ENCODE peak calls at places on chromosome 5, in eight cellular contexts. T is fibroblast of mammary gland, Z is Peyer's patch, O is foreskin keratinocyte, G is GM06990, K is suprapubic skin, F is cardiac fibroblast, V is choroid plexus epithelial cell. L is an unnamed sample.

GRCh38 chr5:922041-922744 is 29.5 kb downstream of the TRIP13 start:
- DNase-seq in T (no peak), Z (no peak), O (no peak), G (no peak), K (no peak), F (no peak), V (no peak), L (no peak)

GRCh38 chr5:169811680-169812079 is 168.6 kb downstream of the INSYN2B start:
- DNase-seq in T (no peak), Z (no peak), O (no peak), G (no peak), K (no peak), F (no peak), V (peak; percentile 23), L (no peak)

GRCh38 chr5:175032741-175033151 is 308.4 kb downstream of the MSX2 start:
- DNase-seq in T (no peak), Z (no peak), O (no peak), G (no peak), K (no peak), F (no peak), V (no peak), L (no peak)

GRCh38 chr5:33994845-33995244 is 10.4 kb upstream of the SLC45A2 start:
- DNase-seq in T (peak; percentile 76), Z (no peak), O (peak; percentile 20), G (no peak), K (no peak), F (peak; percentile 68), V (peak; percentile 69), L (no peak)

GRCh38 chr5:139794067-139794846 is 1.4 kb upstream of the PSD2 start:
- DNase-seq in T (no peak), Z (no peak), O (no peak), G (no peak), K (no peak), F (no peak), V (no peak), L (no peak)

GRCh38 chr5:139642891-139643871 is 5.0 kb upstream of the CXXC5 start:
- DNase-seq in T (no peak), Z (peak; percentile 89), O (no peak), G (no peak), K (peak; percentile 78), F (no peak), V (no peak), L (no peak)

GRCh38 chr5:41465493-41466171 is 44.8 kb downstream of the PLCXD3 start:
- DNase-seq in T (peak; percentile 58), Z (no peak), O (no peak), G (peak; percentile 18), K (no peak), F (peak; percentile 53), V (peak; percentile 4), L (no peak)

GRCh38 chr5:181060231-181060590 is 20.1 kb downstream of the BTNL9 start:
- DNase-seq in T (no peak), Z (no peak), O (no peak), G (no peak), K (peak; percentile 28), F (no peak), V (no peak), L (no peak)

GRCh38 chr5:11182441-11183080 is 421.5 kb upstream of the DAP start:
- DNase-seq in T (peak; percentile 39), Z (no peak), O (peak; percentile 4), G (no peak), K (no peak), F (peak; percentile 56), V (peak; percentile 53), L (peak; percentile 30)

GRCh38 chr5:82165740-82166530 is 112.2 kb downstream of the RPS23 start:
- DNase-seq in T (peak; percentile 98), Z (no peak), O (peak; percentile 91), G (no peak), K (no peak), F (peak; percentile 97), V (peak; percentile 99), L (peak; percentile 48)

GRCh38 chr5:4335078-4335477 is 739.4 kb downstream of the IRX1 start:
- DNase-seq in T (no peak), Z (no peak), O (no peak), G (no peak), K (no peak), F (no peak), V (no peak), L (no peak)

GRCh38 chr5:54844905-54845566 is 140.4 kb downstream of the ESM1 start:
- DNase-seq in T (peak; percentile 72), Z (no peak), O (peak; percentile 24), G (no peak), K (no peak), F (peak; percentile 83), V (peak; percentile 83), L (no peak)

GRCh38 chr5:9363026-9363793 is 182.7 kb downstream of the SEMA5A start:
- DNase-seq in T (no peak), Z (no peak), O (no peak), G (peak; percentile 55), K (no peak), F (peak; percentile 5), V (peak; percentile 48), L (peak; percentile 26)

GRCh38 chr5:169439362-169439761 is 138.4 kb upstream of the SLIT3 start:
- DNase-seq in T (no peak), Z (no peak), O (no peak), G (no peak), K (no peak), F (no peak), V (no peak), L (no peak)

GRCh38 chr5:66222455-66222854 is 78.4 kb downstream of the SREK1 start:
- DNase-seq in T (no peak), Z (no peak), O (no peak), G (no peak), K (no peak), F (no peak), V (peak; percentile 28), L (no peak)

GRCh38 chr5:40679998-40680681 is 425 bp downstream of the PTGER4 start:
- DNase-seq in T (no peak), Z (peak; percentile 65), O (no peak), G (peak; percentile 28), K (no peak), F (no peak), V (no peak), L (peak; percentile 27)

DNA sequence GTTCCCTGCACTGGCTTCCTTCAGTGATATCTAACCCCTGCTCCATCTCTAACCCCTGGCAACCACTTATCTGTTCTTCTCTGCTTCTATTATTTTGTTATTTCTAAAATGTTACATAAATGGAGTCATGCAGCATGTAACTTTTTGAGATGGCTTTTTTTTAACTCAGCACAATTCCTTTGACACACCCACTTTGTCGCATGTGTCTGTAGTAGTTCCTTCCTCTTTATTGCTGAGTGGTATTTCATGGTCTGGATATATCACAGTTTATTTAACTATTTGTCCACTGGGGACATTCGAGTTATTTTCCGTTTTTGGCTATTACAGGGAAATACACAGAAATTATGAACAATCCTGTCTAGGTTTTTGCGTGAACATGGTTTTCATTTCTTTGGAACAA is 200.2 kb downstream of the TRIO start:
- DNase-seq in T (no peak), Z (no peak), O (no peak), G (no peak), K (no peak), F (no peak), V (no peak), L (no peak)
- TF ChIP-seq CTCF in T (no peak), Z (no peak), O (no peak), G (no peak), K (no peak), F (no peak), V (no peak), L (no peak)

GRCh38 chr5:126538579-126538978 is 56.4 kb downstream of the ALDH7A1 start:
- DNase-seq in T (no peak), Z (no peak), O (no peak), G (no peak), K (no peak), F (no peak), V (no peak), L (no peak)

GRCh38 chr5:126534543-126534942 is 60.5 kb downstream of the ALDH7A1 start:
- DNase-seq in T (no peak), Z (no peak), O (no peak), G (no peak), K (no peak), F (no peak), V (no peak), L (no peak)

GRCh38 chr5:126535856-126536545 is 59.0 kb downstream of the ALDH7A1 start:
- DNase-seq in T (no peak), Z (no peak), O (no peak), G (no peak), K (peak; percentile 32), F (no peak), V (no peak), L (no peak)

GRCh38 chr5:126540631-126541030 is 54.4 kb downstream of the ALDH7A1 start:
- DNase-seq in T (no peak), Z (no peak), O (no peak), G (no peak), K (no peak), F (no peak), V (no peak), L (no peak)

GRCh38 chr5:126536874-126537273 is 58.1 kb downstream of the ALDH7A1 start:
- DNase-seq in T (no peak), Z (no peak), O (no peak), G (no peak), K (no peak), F (peak; percentile 32), V (peak; percentile 50), L (no peak)
- TF ChIP-seq CTCF in T (peak; percentile 11), Z (peak; percentile 26), O (peak; percentile 16), G (no peak), K (no peak), F (peak; percentile 33), V (peak; percentile 47), L (no peak)

GRCh38 chr5:146446861-146447733 is at the start of gene TCERG1:
- DNase-seq in T (peak; percentile 100), Z (peak; percentile 99), O (peak; percentile 100), G (peak; percentile 90), K (peak; percentile 99), F (peak; percentile 100), V (peak; percentile 100), L (peak; percentile 92)

GRCh38 chr5:146448783-146449519 is 1.8 kb downstream of the TCERG1 start:
- DNase-seq in T (no peak), Z (no peak), O (no peak), G (no peak), K (no peak), F (no peak), V (no peak), L (no peak)

GRCh38 chr5:146447734-146448380 is 724 bp downstream of the TCERG1 start:
- DNase-seq in T (peak; percentile 64), Z (no peak), O (peak; percentile 52), G (peak; percentile 12), K (no peak), F (peak; percentile 60), V (peak; percentile 59), L (no peak)

DNA sequence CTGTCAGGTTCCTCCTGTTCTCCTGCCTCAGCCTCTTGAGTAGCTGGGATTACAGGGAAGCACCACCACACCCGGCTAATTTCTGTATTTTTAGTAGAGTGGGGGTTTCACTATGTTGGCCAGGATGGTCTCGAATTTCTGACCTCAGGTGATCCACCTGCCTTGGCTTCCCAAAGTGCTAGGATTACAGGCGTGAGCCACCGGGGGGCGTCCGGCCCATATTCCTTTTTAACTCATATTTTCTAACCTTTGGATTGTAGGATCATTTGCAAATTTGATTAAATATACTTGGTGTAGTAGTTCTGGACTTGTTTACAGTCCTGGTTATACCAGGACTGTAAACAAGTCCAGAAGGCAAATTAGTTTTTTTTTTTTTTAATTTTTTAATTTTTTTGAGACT is 4.3 kb downstream of the TCERG1 start:
- DNase-seq in T (no peak), Z (no peak), O (no peak), G (no peak), K (no peak), F (no peak), V (no peak), L (no peak)
- TF ChIP-seq CTCF in T (no peak), Z (no peak), O (peak; percentile 49), G (peak; percentile 32), K (no peak), F (no peak), V (peak; percentile 46), L (no peak)

GRCh38 chr5:137385064-137385463 is 114.1 kb downstream of the SPOCK1 start:
- DNase-seq in T (no peak), Z (no peak), O (peak; percentile 29), G (no peak), K (no peak), F (peak; percentile 15), V (no peak), L (no peak)
- TF ChIP-seq CTCF in T (no peak), Z (no peak), O (no peak), G (no peak), K (no peak), F (no peak), V (no peak), L (no peak)

L was measured in GM20000.